ENCODE peak calls at places on chromosomes 2 and 18, in five cellular contexts. V, H, U, B and Q are unnamed samples.

GRCh38 chr2:66433945-66434678 is 813 bp upstream of the MEIS1 start:
- DNase-seq in V (peak), B (peak), H (peak), U (peak), Q (peak)

GRCh38 chr2:70715161-70715985 is 52.6 kb downstream of the ADD2 start:
- DNase-seq in B (no peak), V (no peak), H (no peak), U (peak), Q (no peak)

GRCh38 chr2:119383410-119384140 is 16.8 kb downstream of the DBI start:
- DNase-seq in U (no peak), V (peak), H (peak), B (no peak), Q (no peak)

GRCh38 chr2:230899287-230899686 is 25.8 kb downstream of the GPR55 start:
- DNase-seq in U (peak), H (no peak), B (no peak), V (peak), Q (no peak)

GRCh38 chr18:7592305-7593071 is 25.4 kb downstream of the PTPRM start:
- DNase-seq in B (no peak), U (no peak), V (no peak), H (no peak), Q (no peak)

GRCh38 chr2:109322646-109323045 is 193.6 kb downstream of the SH3RF3 start:
- DNase-seq in U (no peak), H (no peak), V (no peak), B (no peak), Q (no peak)

GRCh38 chr18:36066731-36067117 is 635 bp downstream of the RPRD1A start:
- DNase-seq in U (no peak), V (no peak), B (no peak), H (no peak), Q (no peak)

GRCh38 chr2:206203331-206203730 is 43.6 kb downstream of the EEF1B2 start:
- DNase-seq in B (no peak), V (no peak), U (no peak), H (no peak), Q (no peak)

GRCh38 chr2:187264612-187265011 is 183.4 kb downstream of the CALCRL start:
- DNase-seq in V (no peak), H (no peak), U (no peak), B (no peak), Q (no peak)

GRCh38 chr2:181454990-181455520 is 2.1 kb upstream of the ITGA4 start:
- DNase-seq in H (no peak), V (no peak), B (no peak), U (no peak), Q (no peak)

GRCh38 chr2:47644351-47644750 is 138.6 kb upstream of the MSH6 start:
- DNase-seq in V (no peak), B (no peak), U (no peak), H (no peak), Q (no peak)

GRCh38 chr2:73238976-73239375 is 4.9 kb downstream of the CCT7 start:
- DNase-seq in H (no peak), U (no peak), V (no peak), B (no peak), Q (no peak)

GRCh38 chr2:172329404-172330059 is 97.9 kb upstream of the ITGA6 start:
- DNase-seq in U (peak), H (peak), B (peak), V (peak), Q (no peak)

GRCh38 chr2:145258903-145259579 is 739.1 kb upstream of the ZEB2 start:
- DNase-seq in B (no peak), H (no peak), V (no peak), U (no peak), Q (no peak)

GRCh38 chr2:216534809-216535208 is 36.2 kb downstream of the RPL37A start:
- DNase-seq in V (no peak), H (no peak), U (no peak), B (no peak), Q (no peak)

GRCh38 chr2:182587831-182588230 is 128.2 kb upstream of the DNAJC10 start:
- DNase-seq in U (no peak), V (no peak), B (no peak), H (no peak), Q (no peak)

GRCh38 chr2:178419123-178419522 is 31.9 kb downstream of the PRKRA start:
- DNase-seq in V (no peak), U (no peak), H (no peak), B (no peak), Q (no peak)

GRCh38 chr2:44342854-44343253 is 18.4 kb downstream of the PREPL start:
- DNase-seq in H (no peak), U (no peak), B (no peak), V (no peak), Q (no peak)

GRCh38 chr2:139790807-139791206 is 1010.6 kb upstream of the NXPH2 start:
- DNase-seq in V (no peak), H (no peak), U (no peak), B (no peak), Q (no peak)

GRCh38 chr18:76402026-76402990 is 92.7 kb downstream of the ZNF516 start:
- DNase-seq in H (no peak), U (peak), V (no peak), B (no peak), Q (no peak)

GRCh38 chr18:50424877-50425690 is 50.2 kb downstream of the SKA1 start:
- DNase-seq in H (peak), B (no peak), U (no peak), V (peak), Q (no peak)

GRCh38 chr2:40488927-40489677 is 37.2 kb upstream of the SLC8A1 start:
- DNase-seq in B (no peak), U (peak), H (no peak), V (no peak), Q (no peak)

GRCh38 chr2:177679611-177680530 is 287.3 kb downstream of the AGPS start:
- DNase-seq in U (no peak), H (no peak), V (no peak), B (no peak), Q (no peak)

GRCh38 chr2:75294362-75294761 is 95.0 kb upstream of the TACR1 start:
- DNase-seq in V (no peak), B (no peak), U (no peak), H (no peak), Q (no peak)

GRCh38 chr2:47161475-47161874 is 6.4 kb upstream of the STPG4 start:
- DNase-seq in B (no peak), U (no peak), V (no peak), H (no peak), Q (no peak)

GRCh38 chr2:175874291-175874690 is 127.8 kb downstream of the LNPK start:
- DNase-seq in V (no peak), H (no peak), B (no peak), U (no peak), Q (no peak)

GRCh38 chr2:100193334-100193733 is 50.9 kb upstream of the AFF3 start:
- DNase-seq in B (no peak), H (no peak), V (no peak), U (no peak), Q (no peak)

GRCh38 chr18:24499814-24500601 is 39.6 kb downstream of the HRH4 start:
- DNase-seq in H (no peak), V (no peak), B (no peak), U (no peak), Q (no peak)

GRCh38 chr2:32993140-32993539 is 46.4 kb downstream of the LTBP1 start:
- DNase-seq in H (no peak), U (no peak), B (no peak), V (no peak), Q (no peak)

GRCh38 chr2:9488583-9489547 is 14.5 kb downstream of the IAH1 start:
- DNase-seq in V (no peak), U (no peak), B (no peak), H (no peak), Q (no peak)

GRCh38 chr2:16218651-16219050 is 278.3 kb downstream of the MYCN start:
- DNase-seq in B (no peak), V (no peak), H (no peak), U (no peak), Q (no peak)
- TF ChIP-seq CTCF in B (peak), V (no peak), H (peak), U (no peak), Q (peak)

GRCh38 chr2:54879037-54879436 is 155.6 kb downstream of the EML6 start:
- DNase-seq in B (no peak), H (no peak), V (no peak), U (no peak), Q (no peak)
- TF ChIP-seq CTCF in B (no peak), H (no peak), V (no peak), U (no peak), Q (no peak)

DNA sequence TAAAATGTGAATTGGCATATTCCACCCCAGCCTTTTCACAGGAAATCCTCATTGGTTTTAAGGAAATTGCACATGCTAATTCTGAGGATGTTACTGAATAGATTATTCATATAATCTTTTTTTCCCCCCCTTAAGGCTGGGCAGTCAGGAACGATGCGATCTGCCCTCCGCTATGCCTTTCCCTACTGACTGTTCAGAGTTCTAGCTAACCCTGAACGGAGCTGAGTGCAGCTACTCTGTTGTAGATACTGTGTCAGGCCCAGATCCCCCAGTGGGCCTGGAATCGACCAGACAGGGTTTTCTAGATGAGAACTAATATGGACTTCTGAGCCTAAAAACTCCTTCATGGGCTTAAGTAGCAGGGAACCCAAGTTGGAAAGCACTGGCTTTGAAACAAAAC is 192.2 kb downstream of the TCF4 start:
- DNase-seq in B (no peak), H (no peak), V (no peak), U (no peak), Q (no peak)
- TF ChIP-seq CTCF in B (no peak), H (no peak), V (no peak), U (no peak), Q (no peak)

GRCh38 chr2:36371070-36371962 is 15.7 kb downstream of the CRIM1 start:
- DNase-seq in H (no peak), U (no peak), V (no peak), B (no peak), Q (no peak)

GRCh38 chr2:36374586-36374985 is 19.0 kb downstream of the CRIM1 start:
- DNase-seq in V (no peak), B (no peak), H (no peak), U (no peak), Q (no peak)

GRCh38 chr2:36376319-36376765 is 20.8 kb downstream of the CRIM1 start:
- DNase-seq in H (peak), B (peak), V (peak), U (peak), Q (no peak)

GRCh38 chr2:36371963-36372391 is 16.4 kb downstream of the CRIM1 start:
- DNase-seq in H (no peak), B (no peak), V (no peak), U (no peak), Q (no peak)

GRCh38 chr2:36373149-36373880 is 17.7 kb downstream of the CRIM1 start:
- DNase-seq in U (no peak), B (no peak), H (no peak), V (no peak), Q (no peak)
- TF ChIP-seq CTCF in U (no peak), B (no peak), H (no peak), V (no peak), Q (no peak)

GRCh38 chr2:34570266-34570872 is 971.3 kb upstream of the FAM98A start:
- DNase-seq in V (peak), U (no peak), B (no peak), H (no peak), Q (no peak)
- TF ChIP-seq CTCF in V (peak), U (no peak), B (no peak), H (peak), Q (peak)

GRCh38 chr18:39571511-39571910 is 2005.9 kb upstream of the CELF4 start:
- DNase-seq in U (no peak), H (no peak), V (no peak), B (no peak), Q (no peak)
- TF ChIP-seq CTCF in U (peak), H (peak), V (no peak), B (no peak), Q (peak)

GRCh38 chr2:149597050-149598013 is 9.8 kb upstream of the MMADHC start:
- DNase-seq in B (no peak), H (no peak), V (peak), U (peak), Q (no peak)
- TF ChIP-seq CTCF in B (peak), H (peak), V (peak), U (peak), Q (peak)